ENCODE peak calls at places on chromosomes 11 and 22, in eight cellular contexts. P is adipocyte, E is endothelial cell of umbilical vein, O is upper lobe of right lung, J is hepatocyte, K is body of pancreas, N is right lobe of liver, H is psoas muscle. L is an unnamed sample.
A peak's percentile ranks its signal among the peaks of the same experiment; 100 is the strongest.

GRCh38 chr11:95065336-95065735 is 1.4 kb upstream of the SRSF8 start:
- DNase-seq in P (no peak), E (no peak), O (no peak), J (no peak), K (no peak), N (no peak), H (no peak), L (no peak)

GRCh38 chr11:115153135-115153534 is 351.1 kb downstream of the CADM1 start:
- DNase-seq in P (no peak), E (no peak), O (no peak), J (no peak), K (no peak), N (no peak), H (no peak), L (no peak)

GRCh38 chr11:14350215-14350614 is 8.8 kb downstream of the RRAS2 start:
- DNase-seq in P (no peak), E (no peak), O (no peak), J (no peak), K (no peak), N (no peak), H (no peak), L (no peak)

GRCh38 chr11:45771942-45772522 is 32.9 kb upstream of the SLC35C1 start:
- DNase-seq in P (peak; percentile 94), E (peak; percentile 78), O (peak; percentile 94), J (peak; percentile 93), K (peak; percentile 86), N (peak; percentile 88), H (peak; percentile 93), L (peak; percentile 88)

GRCh38 chr22:37032535-37033460 is 13.3 kb downstream of the MPST start:
- DNase-seq in P (peak; percentile 21), E (no peak), O (peak; percentile 90), J (peak; percentile 93), K (peak; percentile 87), N (peak; percentile 93), H (peak; percentile 76), L (no peak)

GRCh38 chr11:12862761-12863469 is 146.2 kb upstream of the RASSF10 start:
- DNase-seq in P (peak; percentile 85), E (peak; percentile 64), O (no peak), J (peak; percentile 81), K (no peak), N (peak; percentile 62), H (peak; percentile 64), L (peak; percentile 87)

GRCh38 chr22:32204856-32205722 is at the start of gene RFPL2:
- DNase-seq in P (no peak), E (peak; percentile 17), O (peak; percentile 69), J (peak; percentile 90), K (no peak), N (no peak), H (no peak), L (no peak)

GRCh38 chr11:5713695-5714094 is 22.6 kb upstream of the OR56B1 start:
- DNase-seq in P (no peak), E (no peak), O (no peak), J (no peak), K (no peak), N (no peak), H (no peak), L (no peak)

GRCh38 chr11:113531575-113532451 is 56.6 kb upstream of the DRD2 start:
- DNase-seq in P (no peak), E (no peak), O (no peak), J (peak; percentile 52), K (no peak), N (no peak), H (no peak), L (no peak)

GRCh38 chr22:42780070-42780540 is 59.4 kb upstream of the A4GALT start:
- DNase-seq in P (peak; percentile 98), E (peak; percentile 92), O (no peak), J (peak; percentile 93), K (peak; percentile 67), N (peak; percentile 64), H (no peak), L (peak; percentile 79)

DNA sequence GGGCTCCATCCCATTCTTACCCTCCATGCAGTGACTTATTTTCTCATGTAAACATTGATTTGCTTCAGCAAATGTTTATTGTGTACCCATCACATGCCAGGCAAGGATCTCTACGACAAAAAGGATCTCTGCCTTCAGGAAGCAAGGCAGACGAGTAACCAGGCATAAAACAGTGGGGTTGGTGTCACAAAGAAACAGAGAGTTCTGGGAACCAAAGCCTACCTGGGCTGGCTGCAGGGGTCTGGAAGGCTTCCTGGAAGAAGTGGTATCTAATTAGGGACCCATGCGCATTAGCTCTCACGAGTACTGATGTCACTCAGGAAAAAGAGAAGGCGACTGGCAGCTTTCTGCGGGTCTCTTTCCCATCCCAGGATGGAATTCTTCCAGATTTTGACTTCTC is 44.5 kb downstream of the KIAA1671 start:
- DNase-seq in P (no peak), E (no peak), O (no peak), J (no peak), K (no peak), N (no peak), H (no peak), L (no peak)
- H3K4me3 ChIP-seq in P (peak overlapping the region; percentile 38), E (no peak overlapping the region), O (no peak overlapping the region), J (no peak overlapping the region), K (no peak overlapping the region), N (no peak overlapping the region), H (no peak overlapping the region), L (no peak overlapping the region)

DNA sequence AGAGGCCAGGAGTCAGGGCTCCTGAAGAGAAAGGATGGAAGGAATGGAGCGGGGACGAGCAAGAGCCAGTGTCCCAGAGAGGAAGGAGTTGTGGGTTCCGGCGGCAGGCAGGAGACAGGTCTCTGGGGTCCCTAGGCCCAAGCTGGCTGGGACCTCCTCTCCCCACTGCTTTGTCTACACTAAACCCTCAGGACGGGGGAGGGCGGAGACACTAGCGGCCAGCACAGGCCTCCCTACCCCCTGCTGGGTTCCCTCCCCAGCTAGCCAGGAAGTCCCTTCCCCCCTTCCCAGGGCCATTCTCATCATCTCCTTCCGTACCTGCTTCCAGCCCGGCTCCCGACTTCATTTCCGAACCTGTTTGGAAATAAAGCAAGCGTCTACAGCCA is 79.5 kb downstream of the ST3GAL4 start:
- DNase-seq in P (no peak), E (no peak), O (no peak), J (no peak), K (no peak), N (no peak), H (no peak), L (no peak)
- H3K27me3 ChIP-seq in P (no peaks in the 10 kb centered on the region), E (no peaks in the 10 kb centered on the region), O (no peaks in the 10 kb centered on the region), J (no peaks in the 10 kb centered on the region), K (no peaks in the 10 kb centered on the region), N (no peaks in the 10 kb centered on the region), H (no peaks in the 10 kb centered on the region), L (no peaks in the 10 kb centered on the region)

DNA sequence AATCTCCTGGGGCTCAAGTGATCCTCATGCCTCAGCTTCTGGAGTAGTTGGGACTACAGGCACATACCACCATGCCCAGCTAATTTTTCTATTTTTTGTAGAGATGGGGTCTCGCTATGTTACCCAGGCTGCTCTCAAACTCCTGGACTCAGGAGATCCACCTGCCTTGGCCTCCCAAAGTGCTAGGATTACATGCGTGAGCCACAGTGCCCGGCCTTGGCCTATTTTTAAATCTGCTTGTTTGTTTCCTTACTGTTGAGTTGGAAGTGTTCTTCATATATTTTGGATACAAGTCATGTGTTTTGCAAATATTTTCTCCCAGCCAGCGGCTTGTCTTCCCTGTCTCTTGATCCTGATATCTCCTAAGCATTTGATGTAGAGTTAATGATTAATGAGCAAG is 5.0 kb downstream of the PARVB start:
- DNase-seq in P (no peak), E (no peak), O (no peak), J (no peak), K (no peak), N (no peak), H (peak; percentile 38), L (no peak)
- H3K4me1 ChIP-seq in P (peaks cover 29% of the 10 kb centered on the region), E (peaks cover 57% of the 10 kb centered on the region), O (peaks cover 29% of the 10 kb centered on the region), J (peaks cover 8% of the 10 kb centered on the region), K (peaks cover 15% of the 10 kb centered on the region), N (no peaks in the 10 kb centered on the region), H (peaks cover 89% of the 10 kb centered on the region), L (peaks cover 6% of the 10 kb centered on the region)

GRCh38 chr22:39456262-39457046 is at the start of gene MGAT3:
- DNase-seq in P (peak; percentile 39), E (no peak), O (no peak), J (no peak), K (no peak), N (no peak), H (no peak), L (no peak)

GRCh38 chr22:39457047-39457545 is 284 bp downstream of the MGAT3 start:
- DNase-seq in P (peak; percentile 24), E (no peak), O (no peak), J (peak; percentile 49), K (no peak), N (no peak), H (no peak), L (no peak)

GRCh38 chr22:39459681-39460080 is 2.9 kb downstream of the MGAT3 start:
- DNase-seq in P (no peak), E (no peak), O (no peak), J (no peak), K (no peak), N (no peak), H (no peak), L (no peak)

GRCh38 chr22:39457546-39458442 is 982 bp downstream of the MGAT3 start:
- DNase-seq in P (peak; percentile 27), E (no peak), O (no peak), J (no peak), K (no peak), N (no peak), H (no peak), L (no peak)

GRCh38 chr22:39458443-39459083 is 1.8 kb downstream of the MGAT3 start:
- DNase-seq in P (no peak), E (no peak), O (no peak), J (no peak), K (no peak), N (no peak), H (no peak), L (no peak)
- H3K4me3 ChIP-seq in P (peak overlapping the region; percentile 76), E (no peak overlapping the region), O (peak overlapping the region; percentile 48), J (peak overlapping the region; percentile 82), K (no peak overlapping the region), N (no peak overlapping the region), H (peak overlapping the region; percentile 60), L (peak overlapping the region; percentile 53)

GRCh38 chr11:120878781-120879180 is 145.1 kb upstream of the TBCEL start:
- DNase-seq in P (no peak), E (no peak), O (no peak), J (no peak), K (no peak), N (no peak), H (no peak), L (no peak)

GRCh38 chr11:120880791-120881190 is 143.1 kb upstream of the TBCEL start:
- DNase-seq in P (no peak), E (no peak), O (no peak), J (no peak), K (no peak), N (no peak), H (no peak), L (no peak)

GRCh38 chr11:120883404-120884135 is 140.3 kb upstream of the TBCEL start:
- DNase-seq in P (peak; percentile 6), E (peak; percentile 52), O (no peak), J (no peak), K (no peak), N (no peak), H (no peak), L (no peak)

GRCh38 chr11:120882237-120882636 is 141.7 kb upstream of the TBCEL start:
- DNase-seq in P (no peak), E (no peak), O (no peak), J (no peak), K (no peak), N (no peak), H (no peak), L (no peak)

DNA sequence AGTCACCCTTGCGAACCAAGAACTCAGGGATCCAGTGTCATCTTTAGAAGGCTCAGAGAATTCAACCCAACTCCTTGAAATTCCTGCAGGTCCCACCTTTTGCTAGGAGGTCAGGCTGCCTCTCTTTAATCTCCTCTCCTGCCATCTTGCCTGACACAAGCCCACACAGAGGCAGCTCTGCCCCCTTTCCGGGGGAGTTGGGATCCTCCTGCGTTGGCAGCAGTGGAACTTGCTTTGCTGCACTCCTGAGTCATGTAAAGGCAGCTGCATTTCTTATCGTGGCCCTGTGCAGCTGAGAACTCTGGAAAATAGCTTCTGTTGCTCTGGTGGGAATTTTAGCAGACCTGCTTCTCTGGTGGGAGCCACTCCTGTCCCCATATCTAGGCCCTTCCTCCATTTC is 142.3 kb upstream of the TBCEL start:
- DNase-seq in P (no peak), E (no peak), O (no peak), J (no peak), K (no peak), N (no peak), H (no peak), L (no peak)
- H3K27me3 ChIP-seq in P (no peaks in the 10 kb centered on the region), E (no peaks in the 10 kb centered on the region), O (peaks cover 3% of the 10 kb centered on the region), J (no peaks in the 10 kb centered on the region), K (no peaks in the 10 kb centered on the region), N (no peaks in the 10 kb centered on the region), H (no peaks in the 10 kb centered on the region), L (no peaks in the 10 kb centered on the region)

L was measured in SJSA1.